ENCODE peak calls at places on chromosomes 6 and 20, in eight cellular contexts. K is ovary, N is body of pancreas, P is adrenal gland, G is sigmoid colon, J is fibroblast of lung, Y is cardiac muscle cell, F is H9. H is an unnamed sample. For H3K4me1, the result is how much of the 10 kb centered on the place peaks cover.

GRCh38 chr6:53257001-53257400 is 91.7 kb downstream of the ELOVL5 start:
- DNase-seq in K (no peak), N (no peak), P (no peak), G (no peak), J (no peak), Y (no peak), F (no peak), H (no peak)

GRCh38 chr20:22904411-22904810 is 130.7 kb upstream of the SSTR4 start:
- DNase-seq in K (no peak), N (no peak), P (no peak), G (no peak), J (no peak), Y (no peak), F (no peak), H (no peak)

GRCh38 chr6:24844903-24845302 is 46.2 kb upstream of the ARMH2 start:
- DNase-seq in K (no peak), N (no peak), P (no peak), G (no peak), J (no peak), Y (no peak), F (no peak), H (no peak)

GRCh38 chr6:166998256-166999144 is 697 bp upstream of the CEP43 start:
- DNase-seq in K (peak), N (peak), P (peak), G (peak), J (no peak), Y (no peak), F (peak), H (peak)

GRCh38 chr20:60117040-60117439 is 158.8 kb downstream of the CDH26 start:
- DNase-seq in K (no peak), N (no peak), P (no peak), G (no peak), J (no peak), Y (no peak), F (no peak), H (no peak)

GRCh38 chr6:28643017-28643740 is 117.5 kb downstream of the GPX5 start:
- DNase-seq in K (no peak), N (no peak), P (no peak), G (no peak), J (peak), Y (peak), F (peak), H (no peak)

GRCh38 chr6:100202417-100203194 is 208.6 kb upstream of the MCHR2 start:
- DNase-seq in K (no peak), N (no peak), P (no peak), G (no peak), J (peak), Y (peak), F (no peak), H (no peak)

GRCh38 chr6:132730560-132730959 is 16.7 kb upstream of the VNN1 start:
- DNase-seq in K (no peak), N (no peak), P (no peak), G (no peak), J (peak), Y (peak), F (no peak), H (no peak)

GRCh38 chr20:54680872-54681297 is 205.5 kb downstream of the DOK5 start:
- DNase-seq in K (no peak), N (peak), P (no peak), G (no peak), J (peak), Y (peak), F (peak), H (no peak)

GRCh38 chr20:34604980-34605788 is 46.7 kb downstream of the MAP1LC3A start:
- DNase-seq in K (no peak), N (no peak), P (peak), G (no peak), J (peak), Y (peak), F (no peak), H (no peak)

GRCh38 chr20:1278323-1278660 is 12.2 kb downstream of the SNPH start:
- DNase-seq in K (no peak), N (no peak), P (no peak), G (no peak), J (no peak), Y (no peak), F (no peak), H (no peak)

GRCh38 chr20:24812356-24812755 is 136.7 kb upstream of the CST7 start:
- DNase-seq in K (no peak), N (no peak), P (no peak), G (no peak), J (no peak), Y (no peak), F (no peak), H (no peak)

GRCh38 chr6:56004421-56004820 is 129.0 kb upstream of the BMP5 start:
- DNase-seq in K (no peak), N (no peak), P (no peak), G (no peak), J (peak), Y (peak), F (no peak), H (no peak)

GRCh38 chr6:24332306-24332705 is 25.6 kb downstream of the DCDC2 start:
- DNase-seq in K (no peak), N (no peak), P (no peak), G (no peak), J (no peak), Y (peak), F (no peak), H (no peak)

GRCh38 chr6:150249261-150249660 is 106.4 kb downstream of the PPP1R14C start:
- DNase-seq in K (no peak), N (no peak), P (no peak), G (no peak), J (no peak), Y (no peak), F (no peak), H (no peak)

GRCh38 chr6:150248300-150248699 is 105.5 kb downstream of the PPP1R14C start:
- DNase-seq in K (no peak), N (no peak), P (no peak), G (no peak), J (no peak), Y (no peak), F (no peak), H (no peak)

GRCh38 chr6:150245148-150245547 is 102.3 kb downstream of the PPP1R14C start:
- DNase-seq in K (no peak), N (no peak), P (no peak), G (no peak), J (no peak), Y (no peak), F (no peak), H (no peak)

GRCh38 chr6:150250826-150251225 is 108.0 kb downstream of the PPP1R14C start:
- DNase-seq in K (no peak), N (no peak), P (no peak), G (no peak), J (peak), Y (peak), F (peak), H (no peak)

DNA sequence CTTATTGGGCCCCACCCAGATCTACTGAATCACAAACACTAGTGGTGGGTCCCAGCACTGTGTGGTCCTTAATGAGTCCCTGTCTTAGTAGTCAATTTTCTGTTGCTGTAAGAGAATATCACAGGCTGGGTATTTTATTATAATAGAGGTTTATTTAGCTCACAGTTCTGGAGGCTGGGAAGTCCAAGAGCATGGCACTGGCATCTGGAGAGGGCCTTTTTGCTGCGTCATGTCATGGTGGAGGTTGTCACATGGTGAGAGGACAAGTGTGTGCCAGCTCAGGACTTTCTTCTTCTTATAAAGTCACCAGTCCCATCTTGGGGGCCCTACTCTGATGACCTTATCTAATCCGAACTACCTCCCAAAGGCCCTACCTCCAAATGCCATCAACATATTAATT is 105.0 kb downstream of the PPP1R14C start:
- DNase-seq in K (no peak), N (no peak), P (no peak), G (no peak), J (no peak), Y (no peak), F (no peak), H (no peak)
- H3K27ac ChIP-seq in K (no peak), N (no peak), P (no peak), G (no peak), J (no peak), Y (no peak), F (no peak), H (no peak)

DNA sequence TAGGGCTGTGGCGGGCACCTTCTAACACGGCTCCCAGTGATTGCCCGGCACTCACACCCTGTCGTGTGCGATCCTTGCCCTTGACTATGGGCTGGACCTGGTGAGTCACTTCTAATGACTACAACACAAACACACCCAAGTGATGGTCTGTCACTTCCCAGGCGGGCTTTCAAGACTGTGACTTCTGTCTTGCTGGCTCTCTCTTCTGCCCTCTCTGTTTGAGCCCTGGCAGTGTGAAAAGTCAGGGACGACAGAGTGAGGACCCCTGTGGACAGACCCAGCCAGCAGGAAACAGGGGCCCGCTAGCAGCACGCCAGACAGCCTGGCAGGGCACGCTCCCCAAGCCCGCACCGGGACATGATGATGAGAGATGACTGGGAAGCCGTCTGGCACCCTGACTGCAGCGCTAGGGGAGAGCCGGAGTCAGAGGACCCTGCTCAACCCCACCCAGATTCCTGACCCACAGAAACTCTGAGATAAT is 43.0 kb downstream of the KIF16B start:
- DNase-seq in K (no peak), N (no peak), P (peak), G (no peak), J (peak), Y (no peak), F (no peak), H (no peak)
- TF ChIP-seq CTCF in K (no peak), N (no peak), P (no peak), G (no peak), J (no peak), Y (no peak), F (no peak), H (no peak)

GRCh38 chr20:4113996-4114603 is 98.7 kb upstream of the RNF24 start:
- DNase-seq in K (no peak), N (no peak), P (no peak), G (no peak), J (no peak), Y (no peak), F (no peak), H (no peak)

GRCh38 chr20:4117867-4118266 is 102.5 kb upstream of the RNF24 start:
- DNase-seq in K (no peak), N (no peak), P (no peak), G (no peak), J (no peak), Y (no peak), F (no peak), H (no peak)

GRCh38 chr20:4117341-4117740 is 102.0 kb upstream of the RNF24 start:
- DNase-seq in K (no peak), N (no peak), P (no peak), G (no peak), J (no peak), Y (no peak), F (no peak), H (no peak)

GRCh38 chr20:4113546-4113945 is 98.2 kb upstream of the RNF24 start:
- DNase-seq in K (no peak), N (no peak), P (no peak), G (no peak), J (no peak), Y (no peak), F (no peak), H (no peak)

GRCh38 chr20:4116091-4116490 is 100.7 kb upstream of the RNF24 start:
- DNase-seq in K (no peak), N (no peak), P (no peak), G (no peak), J (no peak), Y (no peak), F (no peak), H (no peak)
- H3K4me1 ChIP-seq in K (under half), N (under half), P (under half), G (under half), J (under half), Y (under half), F (under half), H (under half)

DNA sequence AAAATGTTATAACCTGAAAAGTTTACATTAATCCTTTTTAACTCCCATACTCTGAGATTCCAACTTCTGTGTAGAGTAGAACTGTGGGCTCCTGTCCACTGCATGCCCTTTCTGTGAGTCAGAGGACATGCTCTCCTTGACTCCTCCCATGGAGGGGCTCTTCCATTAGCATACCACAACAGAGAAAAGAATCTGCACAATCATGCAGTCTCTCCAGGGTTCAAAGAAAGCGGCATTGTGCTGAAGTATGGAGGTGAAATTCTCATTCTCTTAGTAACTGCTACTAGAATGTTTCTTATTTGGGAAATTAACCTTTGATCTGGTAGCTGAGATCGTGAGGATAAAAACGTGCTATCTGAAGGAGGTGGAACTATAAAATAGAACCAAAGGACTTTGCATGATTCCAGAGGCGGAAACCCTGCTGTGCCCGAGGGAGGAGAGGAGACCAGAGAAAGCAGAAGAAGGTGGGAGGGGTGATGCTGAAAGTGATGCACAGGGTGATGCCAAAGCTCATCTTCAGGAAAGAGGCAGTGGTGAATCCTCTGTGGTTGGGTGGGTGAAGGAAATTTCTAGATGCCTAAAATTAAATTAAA is 202.2 kb upstream of the PCSK2 start:
- DNase-seq in K (no peak), N (no peak), P (no peak), G (no peak), J (no peak), Y (no peak), F (peak), H (no peak)
- H3K27ac ChIP-seq in K (no peak), N (no peak), P (no peak), G (no peak), J (no peak), Y (no peak), F (peak), H (no peak)

GRCh38 chr6:31396422-31397152 is 6.8 kb upstream of the MICA start:
- DNase-seq in K (peak), N (peak), P (peak), G (peak), J (peak), Y (peak), F (peak), H (no peak)
- TF ChIP-seq CTCF in K (peak), N (peak), P (peak), G (peak), J (peak), Y (peak), F (peak), H (peak)

GRCh38 chr6:160376445-160376844 is 28.3 kb downstream of the SLC22A3 start:
- DNase-seq in K (no peak), N (no peak), P (no peak), G (no peak), J (no peak), Y (no peak), F (no peak), H (no peak)
- H3K4me1 ChIP-seq in K (under half), N (under half), P (under half), G (under half), J (under half), Y (under half), F (under half), H (under half)

DNA sequence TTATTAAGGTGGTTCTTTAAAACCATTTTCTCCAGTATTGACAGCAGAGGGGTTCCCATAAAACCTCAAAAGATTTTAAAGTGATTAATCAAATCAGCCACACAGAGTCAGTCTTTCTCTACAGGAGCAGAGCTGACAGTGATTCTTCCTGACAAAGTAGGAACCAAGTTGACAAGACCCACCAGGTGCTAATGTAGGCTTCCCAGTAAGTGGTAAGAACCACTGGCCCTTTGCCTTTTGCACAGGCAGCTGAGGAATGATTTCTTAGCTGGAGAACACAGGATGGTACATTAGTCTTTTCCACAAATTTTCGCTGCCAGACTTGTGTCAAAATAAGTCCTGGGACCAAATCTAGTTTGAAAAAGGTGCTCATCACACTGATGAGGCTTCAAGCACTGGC is 95.8 kb downstream of the ARMC2 start:
- DNase-seq in K (no peak), N (no peak), P (no peak), G (no peak), J (no peak), Y (no peak), F (no peak), H (no peak)
- H3K27ac ChIP-seq in K (peak), N (peak), P (no peak), G (peak), J (peak), Y (no peak), F (no peak), H (no peak)

GRCh38 chr6:52087498-52087999 is at the start of gene PKHD1:
- DNase-seq in K (no peak), N (peak), P (no peak), G (no peak), J (no peak), Y (peak), F (no peak), H (no peak)
- TF ChIP-seq CTCF in K (no peak), N (peak), P (no peak), G (no peak), J (no peak), Y (no peak), F (peak), H (peak)

GRCh38 chr20:58402305-58402704 is 13.3 kb downstream of the VAPB start:
- DNase-seq in K (no peak), N (no peak), P (no peak), G (no peak), J (no peak), Y (no peak), F (no peak), H (no peak)

GRCh38 chr20:58405504-58406291 is 16.7 kb downstream of the VAPB start:
- DNase-seq in K (no peak), N (no peak), P (no peak), G (no peak), J (no peak), Y (peak), F (no peak), H (no peak)

GRCh38 chr20:58401123-58401639 is 12.2 kb downstream of the VAPB start:
- DNase-seq in K (no peak), N (no peak), P (no peak), G (no peak), J (no peak), Y (peak), F (no peak), H (no peak)

GRCh38 chr20:58403272-58403671 is 14.2 kb downstream of the VAPB start:
- DNase-seq in K (no peak), N (no peak), P (no peak), G (no peak), J (no peak), Y (no peak), F (no peak), H (no peak)

DNA sequence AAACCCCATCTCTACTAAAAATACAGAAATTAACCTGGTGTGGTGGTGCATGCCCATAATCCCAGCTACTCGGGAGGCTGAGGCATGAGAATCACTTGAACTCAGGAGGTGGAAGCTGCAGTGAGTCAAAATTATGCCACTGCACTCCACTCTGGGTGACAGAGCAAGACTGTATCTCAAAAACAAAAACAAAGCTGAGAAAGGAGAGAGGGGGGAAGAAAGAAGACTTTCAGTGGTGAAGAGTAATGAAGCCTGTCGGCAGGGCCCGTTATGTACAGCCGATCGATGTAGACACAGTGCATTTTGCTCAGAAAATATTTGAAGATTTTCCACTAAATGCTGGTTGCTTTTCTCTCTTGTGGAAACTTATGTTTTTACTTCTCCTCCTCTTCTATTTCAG is 13.8 kb downstream of the VAPB start:
- DNase-seq in K (no peak), N (no peak), P (no peak), G (no peak), J (no peak), Y (no peak), F (no peak), H (no peak)
- H3K4me1 ChIP-seq in K (under half), N (under half), P (half or more), G (half or more), J (under half), Y (under half), F (under half), H (under half)